ENCODE peak calls at places on chromosomes 12 and 14, in seven cellular contexts. One of them, this sample, is unnamed.

GRCh38 chr14:99531221-99532096 is 50.2 kb downstream of the CCNK start:
- DNase-seq in NT2/D1: no peak
- DNase-seq in glutamatergic neuron: no peak
- DNase-seq in non-pigmented ciliary epithelial cell: peak
- DNase-seq in activated CD4-positive, alpha-beta T cell treated with anti-CD3 and anti-CD28 coated beads for 4 hours: no peak
- DNase-seq in heart right ventricle: no peak
- DNase-seq in effector CD4-positive, alpha-beta T cell: no peak
- DNase-seq in this sample: no peak

GRCh38 chr14:32761381-32761968 is 177.2 kb upstream of the NPAS3 start:
- DNase-seq in NT2/D1: no peak
- DNase-seq in glutamatergic neuron: no peak
- DNase-seq in non-pigmented ciliary epithelial cell: peak
- DNase-seq in activated CD4-positive, alpha-beta T cell treated with anti-CD3 and anti-CD28 coated beads for 4 hours: no peak
- DNase-seq in heart right ventricle: no peak
- DNase-seq in effector CD4-positive, alpha-beta T cell: no peak
- DNase-seq in this sample: no peak

GRCh38 chr12:110091136-110091711 is 32.9 kb upstream of the IFT81 start:
- DNase-seq in NT2/D1: no peak
- DNase-seq in glutamatergic neuron: no peak
- DNase-seq in non-pigmented ciliary epithelial cell: no peak
- DNase-seq in activated CD4-positive, alpha-beta T cell treated with anti-CD3 and anti-CD28 coated beads for 4 hours: no peak
- DNase-seq in heart right ventricle: no peak
- DNase-seq in effector CD4-positive, alpha-beta T cell: no peak
- DNase-seq in this sample: no peak

GRCh38 chr14:22925513-22925912 is 3.7 kb downstream of the PRMT5 start:
- DNase-seq in NT2/D1: no peak
- DNase-seq in glutamatergic neuron: no peak
- DNase-seq in non-pigmented ciliary epithelial cell: no peak
- DNase-seq in activated CD4-positive, alpha-beta T cell treated with anti-CD3 and anti-CD28 coated beads for 4 hours: no peak
- DNase-seq in heart right ventricle: no peak
- DNase-seq in effector CD4-positive, alpha-beta T cell: no peak
- DNase-seq in this sample: no peak

GRCh38 chr12:66493841-66494240 is 185.0 kb downstream of the GRIP1 start:
- DNase-seq in NT2/D1: no peak
- DNase-seq in glutamatergic neuron: no peak
- DNase-seq in non-pigmented ciliary epithelial cell: no peak
- DNase-seq in activated CD4-positive, alpha-beta T cell treated with anti-CD3 and anti-CD28 coated beads for 4 hours: no peak
- DNase-seq in heart right ventricle: no peak
- DNase-seq in effector CD4-positive, alpha-beta T cell: no peak
- DNase-seq in this sample: no peak

GRCh38 chr14:99413972-99414371 is 66.7 kb downstream of the SETD3 start:
- DNase-seq in NT2/D1: no peak
- DNase-seq in glutamatergic neuron: no peak
- DNase-seq in non-pigmented ciliary epithelial cell: no peak
- DNase-seq in activated CD4-positive, alpha-beta T cell treated with anti-CD3 and anti-CD28 coated beads for 4 hours: no peak
- DNase-seq in heart right ventricle: no peak
- DNase-seq in effector CD4-positive, alpha-beta T cell: no peak
- DNase-seq in this sample: no peak

GRCh38 chr12:41034686-41035085 is 153.4 kb upstream of the PDZRN4 start:
- DNase-seq in NT2/D1: no peak
- DNase-seq in glutamatergic neuron: no peak
- DNase-seq in non-pigmented ciliary epithelial cell: no peak
- DNase-seq in activated CD4-positive, alpha-beta T cell treated with anti-CD3 and anti-CD28 coated beads for 4 hours: no peak
- DNase-seq in heart right ventricle: no peak
- DNase-seq in effector CD4-positive, alpha-beta T cell: no peak
- DNase-seq in this sample: no peak

GRCh38 chr12:116276433-116277216 is 868 bp downstream of the MED13L start:
- DNase-seq in NT2/D1: no peak
- DNase-seq in glutamatergic neuron: peak
- DNase-seq in non-pigmented ciliary epithelial cell: no peak
- DNase-seq in activated CD4-positive, alpha-beta T cell treated with anti-CD3 and anti-CD28 coated beads for 4 hours: peak
- DNase-seq in heart right ventricle: peak
- DNase-seq in effector CD4-positive, alpha-beta T cell: peak
- DNase-seq in this sample: peak

GRCh38 chr12:12612403-12612802 is 727 bp downstream of the CREBL2 start:
- DNase-seq in NT2/D1: peak
- DNase-seq in glutamatergic neuron: no peak
- DNase-seq in non-pigmented ciliary epithelial cell: no peak
- DNase-seq in activated CD4-positive, alpha-beta T cell treated with anti-CD3 and anti-CD28 coated beads for 4 hours: peak
- DNase-seq in heart right ventricle: no peak
- DNase-seq in effector CD4-positive, alpha-beta T cell: peak
- DNase-seq in this sample: no peak

GRCh38 chr14:97705107-97705506 is 907.9 kb downstream of the VRK1 start:
- DNase-seq in NT2/D1: no peak
- DNase-seq in glutamatergic neuron: no peak
- DNase-seq in non-pigmented ciliary epithelial cell: no peak
- DNase-seq in activated CD4-positive, alpha-beta T cell treated with anti-CD3 and anti-CD28 coated beads for 4 hours: no peak
- DNase-seq in heart right ventricle: no peak
- DNase-seq in effector CD4-positive, alpha-beta T cell: no peak
- DNase-seq in this sample: no peak

GRCh38 chr12:26748741-26749431 is 84.1 kb downstream of the ITPR2 start:
- DNase-seq in NT2/D1: no peak
- DNase-seq in glutamatergic neuron: no peak
- DNase-seq in non-pigmented ciliary epithelial cell: peak
- DNase-seq in activated CD4-positive, alpha-beta T cell treated with anti-CD3 and anti-CD28 coated beads for 4 hours: no peak
- DNase-seq in heart right ventricle: no peak
- DNase-seq in effector CD4-positive, alpha-beta T cell: no peak
- DNase-seq in this sample: no peak

GRCh38 chr12:31235868-31236395 is 90.0 kb downstream of the SINHCAF start:
- DNase-seq in NT2/D1: no peak
- DNase-seq in glutamatergic neuron: no peak
- DNase-seq in non-pigmented ciliary epithelial cell: no peak
- DNase-seq in activated CD4-positive, alpha-beta T cell treated with anti-CD3 and anti-CD28 coated beads for 4 hours: no peak
- DNase-seq in heart right ventricle: no peak
- DNase-seq in effector CD4-positive, alpha-beta T cell: no peak
- DNase-seq in this sample: no peak

GRCh38 chr14:29085546-29085945 is 319.0 kb downstream of the FOXG1 start:
- DNase-seq in NT2/D1: peak
- DNase-seq in glutamatergic neuron: no peak
- DNase-seq in non-pigmented ciliary epithelial cell: no peak
- DNase-seq in activated CD4-positive, alpha-beta T cell treated with anti-CD3 and anti-CD28 coated beads for 4 hours: no peak
- DNase-seq in heart right ventricle: no peak
- DNase-seq in effector CD4-positive, alpha-beta T cell: no peak
- DNase-seq in this sample: no peak

This sample was measured in right atrium auricular region.